ENCODE peak calls at places on chromosomes 1 and 21, in four cellular contexts. R, L, U and G are unnamed samples. For H3K4me1, the result is how much of the 10 kb centered on the place peaks cover.

GRCh38 chr21:34037009-34037408 is 36.4 kb upstream of the MRPS6 start:
- DNase-seq in U (no peak), R (no peak), L (no peak), G (no peak)

GRCh38 chr1:117695796-117696505 is 90.1 kb downstream of the TENT5C start:
- DNase-seq in L (no peak), U (no peak), R (no peak), G (no peak)

GRCh38 chr1:153353226-153353947 is 4.3 kb upstream of the S100A9 start:
- DNase-seq in U (peak), L (no peak), R (no peak), G (no peak)

GRCh38 chr1:6028042-6028895 is 17.4 kb upstream of the KCNAB2 start:
- DNase-seq in U (no peak), L (no peak), R (peak), G (peak)

GRCh38 chr1:8351693-8352470 is 34.0 kb downstream of the SLC45A1 start:
- DNase-seq in U (peak), L (no peak), R (no peak), G (peak)

GRCh38 chr1:109193653-109194590 is 19.8 kb upstream of the SARS1 start:
- DNase-seq in U (peak), R (peak), L (no peak), G (peak)

GRCh38 chr1:53254011-53254640 is 15.8 kb upstream of the MAGOH start:
- DNase-seq in R (no peak), L (no peak), U (no peak), G (no peak)

GRCh38 chr1:22835920-22836319 is 125.3 kb downstream of the EPHB2 start:
- DNase-seq in U (no peak), R (no peak), L (no peak), G (no peak)

GRCh38 chr1:10626011-10626731 is 151.4 kb downstream of the PEX14 start:
- DNase-seq in L (no peak), R (no peak), U (no peak), G (no peak)

GRCh38 chr1:116008651-116009380 is 32.5 kb downstream of the SLC22A15 start:
- DNase-seq in U (no peak), R (no peak), L (no peak), G (no peak)

GRCh38 chr1:41662061-41662655 is 177.7 kb upstream of the EDN2 start:
- DNase-seq in R (peak), U (no peak), L (peak), G (peak)

GRCh38 chr1:200802865-200803512 is 64.3 kb downstream of the CAMSAP2 start:
- DNase-seq in R (peak), U (peak), L (peak), G (peak)

GRCh38 chr1:108701176-108701849 is 9.2 kb downstream of the PRPF38B start:
- DNase-seq in U (no peak), L (no peak), R (no peak), G (no peak)

GRCh38 chr1:227424159-227424680 is 105.9 kb upstream of the CDC42BPA start:
- DNase-seq in U (no peak), L (no peak), R (no peak), G (no peak)

GRCh38 chr21:29320021-29320420 is 21.3 kb downstream of the BACH1 start:
- DNase-seq in L (no peak), U (no peak), R (no peak), G (no peak)

GRCh38 chr1:89990976-89991831 is 3.7 kb upstream of the ZNF326 start:
- DNase-seq in U (no peak), L (no peak), R (no peak), G (peak)

GRCh38 chr1:229378586-229379442 is 36.0 kb upstream of the CCSAP start:
- DNase-seq in L (no peak), U (peak), R (no peak), G (peak)

GRCh38 chr1:15760520-15761211 is 2.1 kb downstream of the FBLIM1 start:
- DNase-seq in U (no peak), R (no peak), L (no peak), G (peak)

GRCh38 chr1:148315081-148315811 is 163.2 kb upstream of the NBPF11 start:
- DNase-seq in U (no peak), L (no peak), R (no peak), G (peak)

GRCh38 chr21:45074048-45074817 is at the start of gene ADARB1:
- DNase-seq in R (peak), U (peak), L (peak), G (peak)

GRCh38 chr1:228515200-228515834 is 28.1 kb downstream of the RNF187 start:
- DNase-seq in U (peak), R (no peak), L (no peak), G (peak)

GRCh38 chr1:38586993-38587646 is 272.5 kb downstream of the RRAGC start:
- DNase-seq in U (peak), R (peak), L (no peak), G (peak)

GRCh38 chr1:71053146-71053545 is 5.5 kb upstream of the PTGER3 start:
- DNase-seq in R (no peak), U (no peak), L (no peak), G (no peak)

GRCh38 chr21:21714396-21714795 is 716.2 kb downstream of the NCAM2 start:
- DNase-seq in R (no peak), L (no peak), U (no peak), G (peak)

GRCh38 chr1:41799723-41800122 is 119.0 kb downstream of the HIVEP3 start:
- DNase-seq in U (no peak), L (no peak), R (no peak), G (no peak)

GRCh38 chr1:177289532-177289931 is 118.8 kb downstream of the BRINP2 start:
- DNase-seq in L (no peak), R (no peak), U (no peak), G (no peak)

GRCh38 chr21:27134513-27134912 is 167.6 kb upstream of the ADAMTS5 start:
- DNase-seq in U (no peak), L (no peak), R (no peak), G (no peak)

GRCh38 chr1:44212355-44213221 is 683 bp upstream of the DMAP1 start:
- DNase-seq in R (no peak), L (no peak), U (peak), G (no peak)

GRCh38 chr21:46457801-46458314 is 833 bp upstream of the DIP2A start:
- DNase-seq in R (peak), L (peak), U (peak), G (peak)

GRCh38 chr1:214514032-214514818 is 37.2 kb downstream of the PTPN14 start:
- DNase-seq in U (no peak), L (no peak), R (no peak), G (peak)

GRCh38 chr1:169146536-169147214 is 40.2 kb downstream of the ATP1B1 start:
- DNase-seq in U (no peak), R (no peak), L (no peak), G (no peak)

GRCh38 chr1:212466913-212467650 is 34.4 kb downstream of the NENF start:
- DNase-seq in U (no peak), R (no peak), L (peak), G (no peak)

GRCh38 chr1:89794406-89794805 is 26.4 kb upstream of the LRRC8D start:
- DNase-seq in U (no peak), R (no peak), L (no peak), G (no peak)

GRCh38 chr1:29933110-29933509 is 696.8 kb downstream of the PTPRU start:
- DNase-seq in U (no peak), L (no peak), R (no peak), G (peak)

GRCh38 chr21:42221581-42222345 is 2.8 kb downstream of the ABCG1 start:
- DNase-seq in L (no peak), U (no peak), R (peak), G (no peak)

DNA sequence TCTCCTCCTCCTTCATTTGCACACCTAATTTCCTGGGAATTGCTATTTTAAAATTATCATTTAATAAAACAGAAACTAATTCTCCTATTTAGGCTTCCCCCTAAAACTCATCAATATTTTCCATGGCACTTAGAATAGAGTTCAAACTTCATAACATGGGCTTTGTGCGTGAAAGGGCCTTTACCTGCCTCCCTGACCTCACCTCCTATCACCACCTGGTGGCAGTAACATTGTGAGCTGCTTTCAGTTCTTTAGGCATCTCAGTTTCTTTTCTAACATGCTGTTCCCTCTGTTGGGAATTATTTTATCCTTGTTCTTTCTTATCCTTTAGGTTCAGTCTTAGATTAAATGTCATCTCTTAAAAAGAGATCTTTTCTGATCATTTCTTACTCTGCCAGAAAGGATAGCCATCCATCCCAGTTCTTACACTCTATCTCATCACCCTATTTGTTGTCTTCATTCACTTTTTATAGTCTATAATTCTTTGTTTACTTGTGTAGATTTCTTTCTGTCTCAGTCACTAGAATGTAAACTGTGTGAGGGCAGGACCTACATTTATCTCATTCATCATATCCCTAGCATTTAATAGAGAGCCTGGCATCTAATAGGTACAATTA is 133.8 kb upstream of the KIAA1614 start:
- DNase-seq in L (no peak), U (peak), R (no peak), G (peak)
- TF ChIP-seq CTCF in L (no peak), U (peak), R (peak), G (peak)

GRCh38 chr1:79204774-79205173 is 198.2 kb upstream of the ADGRL4 start:
- DNase-seq in R (no peak), L (no peak), U (no peak), G (no peak)

GRCh38 chr1:79207786-79208185 is 201.3 kb upstream of the ADGRL4 start:
- DNase-seq in L (no peak), U (no peak), R (no peak), G (no peak)

GRCh38 chr1:79207331-79207730 is 200.8 kb upstream of the ADGRL4 start:
- DNase-seq in U (no peak), R (no peak), L (no peak), G (no peak)
- H3K27ac ChIP-seq in U (no peak), R (no peak), L (no peak), G (no peak)

GRCh38 chr1:198648584-198648983 is 9.7 kb downstream of the PTPRC start:
- DNase-seq in R (no peak), L (no peak), U (no peak), G (no peak)

GRCh38 chr1:198647055-198647454 is 8.2 kb downstream of the PTPRC start:
- DNase-seq in U (no peak), R (no peak), L (no peak), G (no peak)

GRCh38 chr1:198651685-198652400 is 13.0 kb downstream of the PTPRC start:
- DNase-seq in U (no peak), L (no peak), R (no peak), G (no peak)

GRCh38 chr1:198650506-198650905 is 11.7 kb downstream of the PTPRC start:
- DNase-seq in L (no peak), U (no peak), R (no peak), G (no peak)

GRCh38 chr1:198649598-198650338 is 10.9 kb downstream of the PTPRC start:
- DNase-seq in U (no peak), R (no peak), L (no peak), G (no peak)
- H3K4me1 ChIP-seq in U (under half), R (under half), L (under half), G (under half)

GRCh38 chr1:96346708-96347107 is 374.9 kb upstream of the PTBP2 start:
- DNase-seq in L (no peak), R (no peak), U (no peak), G (no peak)
- TF ChIP-seq CTCF in L (no peak), R (no peak), U (no peak), G (no peak)

GRCh38 chr1:205526431-205526830 is 22.0 kb downstream of the CDK18 start:
- DNase-seq in R (no peak), L (no peak), U (no peak), G (no peak)
- H3K27ac ChIP-seq in R (no peak), L (no peak), U (no peak), G (no peak)

GRCh38 chr1:239819756-239820155 is 271.9 kb upstream of the FMN2 start:
- DNase-seq in L (no peak), U (no peak), R (no peak), G (no peak)

GRCh38 chr1:239829535-239829934 is 262.1 kb upstream of the FMN2 start:
- DNase-seq in U (no peak), R (no peak), L (no peak), G (no peak)

GRCh38 chr1:239819075-239819474 is 272.6 kb upstream of the FMN2 start:
- DNase-seq in R (no peak), L (no peak), U (no peak), G (no peak)

GRCh38 chr1:239826209-239826608 is 265.5 kb upstream of the FMN2 start:
- DNase-seq in U (no peak), L (no peak), R (no peak), G (no peak)

DNA sequence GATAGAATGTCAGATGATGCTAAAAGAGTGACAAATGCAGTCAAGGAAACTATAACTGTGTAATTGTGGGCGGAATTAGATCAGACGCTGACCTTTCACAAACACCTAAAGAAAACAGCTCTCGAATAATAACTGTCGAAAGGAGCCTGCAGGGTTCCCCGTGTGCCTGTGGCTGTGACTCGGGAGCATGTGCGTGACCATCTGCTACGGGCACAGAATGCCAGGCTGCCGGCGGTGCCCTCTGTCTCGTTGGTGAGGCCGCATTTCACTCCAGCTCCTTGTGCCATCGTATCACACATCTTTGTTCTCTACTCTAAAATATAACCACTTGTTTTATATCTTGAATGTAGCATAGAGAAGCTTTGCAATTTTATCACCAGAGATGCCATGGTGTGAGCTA is 267.8 kb upstream of the FMN2 start:
- DNase-seq in R (no peak), L (no peak), U (no peak), G (no peak)
- H3K4me1 ChIP-seq in R (under half), L (under half), U (under half), G (under half)

DNA sequence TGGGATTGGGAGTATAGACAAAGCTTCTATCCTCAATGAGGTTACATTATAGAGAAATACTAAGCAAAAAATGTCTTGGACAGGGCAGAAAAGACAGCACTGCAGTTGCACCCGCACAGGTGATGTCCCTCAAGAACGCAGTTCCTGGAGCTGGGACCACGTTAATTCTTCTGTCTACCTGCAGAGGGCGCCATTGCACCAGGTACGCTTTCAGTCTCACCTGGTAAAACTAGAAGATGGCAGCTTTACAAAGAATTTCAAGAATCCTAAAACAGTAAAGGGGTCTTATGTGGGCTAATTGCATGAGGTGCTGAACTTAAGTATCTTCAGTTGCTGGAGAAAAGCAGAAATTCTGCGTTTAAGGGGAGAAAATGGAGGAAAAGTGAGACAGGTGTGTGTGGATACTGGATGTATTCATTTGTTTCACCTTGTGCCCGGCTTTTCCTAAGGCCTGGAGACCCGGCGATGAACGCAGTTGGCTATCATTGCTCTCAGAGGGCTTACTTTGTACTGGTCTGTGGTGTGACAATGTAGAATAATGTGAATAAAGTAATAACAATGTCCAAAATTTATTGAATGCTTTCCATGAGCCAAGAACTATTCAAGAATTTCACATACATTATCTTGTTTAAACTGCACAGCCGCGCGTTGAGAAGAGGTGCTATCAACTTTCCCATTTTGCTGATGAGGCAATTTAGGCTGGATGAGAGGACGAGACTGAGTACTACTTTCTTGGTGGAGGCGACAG is 276.3 kb upstream of the GREM2 start:
- DNase-seq in R (peak), L (no peak), U (peak), G (peak)
- TF ChIP-seq CTCF in R (peak), L (peak), U (peak), G (peak)